ENCODE peak calls at places on chromosomes 7 and 10, in eight cellular contexts. R is IMR-90, F is ovary, W is heart left ventricle, K is right lobe of liver, O is uterus, U is transverse colon, L is H1. Q is an unnamed sample. For H3K4me1, the result is how much of the 10 kb centered on the place peaks cover.

GRCh38 chr7:100210803-100211202 is 8.9 kb upstream of the PVRIG start:
- DNase-seq in R (no peak), F (no peak), W (no peak), K (no peak), O (no peak), U (no peak), L (no peak), Q (no peak)

GRCh38 chr7:30751696-30752273 is at the start of gene INMT:
- DNase-seq in R (no peak), F (no peak), W (peak), K (no peak), O (peak), U (no peak), L (no peak), Q (no peak)

GRCh38 chr7:74511360-74511759 is 57.7 kb downstream of the GTF2IRD1 start:
- DNase-seq in R (peak), F (no peak), W (no peak), K (no peak), O (no peak), U (no peak), L (no peak), Q (no peak)

GRCh38 chr7:99525713-99526440 is 21.4 kb downstream of the ZKSCAN5 start:
- DNase-seq in R (no peak), F (no peak), W (no peak), K (no peak), O (no peak), U (peak), L (no peak), Q (no peak)

GRCh38 chr10:88810196-88810961 is 7.8 kb downstream of the LIPM start:
- DNase-seq in R (peak), F (no peak), W (no peak), K (no peak), O (no peak), U (no peak), L (no peak), Q (peak)

GRCh38 chr10:71243756-71244637 is 31.6 kb downstream of the UNC5B start:
- DNase-seq in R (peak), F (no peak), W (peak), K (no peak), O (no peak), U (peak), L (no peak), Q (no peak)

GRCh38 chr10:43595739-43596298 is 10.4 kb upstream of the ZNF485 start:
- DNase-seq in R (no peak), F (no peak), W (no peak), K (no peak), O (no peak), U (no peak), L (no peak), Q (no peak)

GRCh38 chr10:33223326-33224014 is 111.0 kb downstream of the NRP1 start:
- DNase-seq in R (no peak), F (no peak), W (no peak), K (no peak), O (no peak), U (no peak), L (no peak), Q (no peak)

GRCh38 chr7:150966002-150966401 is 12.1 kb downstream of the KCNH2 start:
- DNase-seq in R (no peak), F (no peak), W (peak), K (no peak), O (no peak), U (no peak), L (no peak), Q (no peak)

GRCh38 chr7:124330741-124331407 is 298.0 kb upstream of the TMEM229A start:
- DNase-seq in R (no peak), F (no peak), W (no peak), K (no peak), O (no peak), U (no peak), L (no peak), Q (no peak)

GRCh38 chr7:50400114-50400513 is 50.0 kb downstream of the FIGNL1 start:
- DNase-seq in R (no peak), F (no peak), W (no peak), K (no peak), O (no peak), U (no peak), L (no peak), Q (no peak)

GRCh38 chr7:157462840-157463239 is 126.0 kb downstream of the DNAJB6 start:
- DNase-seq in R (no peak), F (no peak), W (no peak), K (peak), O (no peak), U (no peak), L (no peak), Q (no peak)

GRCh38 chr7:30263090-30263710 is 21.2 kb upstream of the ZNRF2 start:
- DNase-seq in R (no peak), F (no peak), W (no peak), K (no peak), O (no peak), U (no peak), L (no peak), Q (no peak)

GRCh38 chr7:95684037-95684436 is 87.7 kb upstream of the PDK4 start:
- DNase-seq in R (peak), F (no peak), W (no peak), K (no peak), O (no peak), U (no peak), L (no peak), Q (no peak)

GRCh38 chr10:3763035-3763456 is 22.0 kb downstream of the KLF6 start:
- DNase-seq in R (peak), F (no peak), W (no peak), K (no peak), O (no peak), U (peak), L (no peak), Q (no peak)

GRCh38 chr10:1153253-1153763 is 97.1 kb downstream of the WDR37 start:
- DNase-seq in R (no peak), F (no peak), W (no peak), K (no peak), O (no peak), U (no peak), L (no peak), Q (no peak)

GRCh38 chr7:95527033-95527775 is 41.5 kb downstream of the ASB4 start:
- DNase-seq in R (peak), F (peak), W (peak), K (peak), O (peak), U (peak), L (no peak), Q (peak)

GRCh38 chr7:151233111-151233701 is 923 bp downstream of the CHPF2 start:
- DNase-seq in R (peak), F (peak), W (no peak), K (no peak), O (no peak), U (no peak), L (no peak), Q (peak)

GRCh38 chr10:79379512-79380124 is 32.3 kb downstream of the PPIF start:
- DNase-seq in R (no peak), F (peak), W (peak), K (peak), O (peak), U (peak), L (no peak), Q (peak)

GRCh38 chr7:26193432-26194206 is 6.9 kb downstream of the HNRNPA2B1 start:
- DNase-seq in R (no peak), F (no peak), W (no peak), K (no peak), O (no peak), U (no peak), L (no peak), Q (no peak)

GRCh38 chr10:47264797-47265281 is 35.2 kb upstream of the GDF10 start:
- DNase-seq in R (no peak), F (no peak), W (no peak), K (peak), O (no peak), U (peak), L (no peak), Q (no peak)

GRCh38 chr7:91778416-91778815 is 102.1 kb downstream of the MTERF1 start:
- DNase-seq in R (no peak), F (no peak), W (no peak), K (no peak), O (no peak), U (no peak), L (no peak), Q (no peak)

GRCh38 chr7:123367508-123368122 is 166.8 kb downstream of the IQUB start:
- DNase-seq in R (no peak), F (no peak), W (no peak), K (no peak), O (no peak), U (no peak), L (no peak), Q (peak)

GRCh38 chr10:7720478-7720877 is 17.4 kb downstream of the ITIH2 start:
- DNase-seq in R (no peak), F (no peak), W (no peak), K (no peak), O (no peak), U (no peak), L (no peak), Q (no peak)

GRCh38 chr7:66143876-66144332 is 29.3 kb downstream of the CRCP start:
- DNase-seq in R (no peak), F (no peak), W (no peak), K (no peak), O (no peak), U (no peak), L (no peak), Q (no peak)

GRCh38 chr7:157690833-157691382 is 354.1 kb downstream of the DNAJB6 start:
- DNase-seq in R (no peak), F (peak), W (peak), K (peak), O (no peak), U (peak), L (no peak), Q (peak)

GRCh38 chr7:24820730-24821044 is 63.4 kb upstream of the GSDME start:
- DNase-seq in R (no peak), F (no peak), W (no peak), K (no peak), O (no peak), U (no peak), L (no peak), Q (no peak)

GRCh38 chr7:129642871-129643515 is 31.5 kb downstream of the NRF1 start:
- DNase-seq in R (no peak), F (no peak), W (no peak), K (no peak), O (no peak), U (no peak), L (no peak), Q (no peak)

GRCh38 chr7:92149736-92150239 is 15.5 kb upstream of the CYP51A1 start:
- DNase-seq in R (no peak), F (no peak), W (no peak), K (no peak), O (no peak), U (no peak), L (no peak), Q (no peak)

GRCh38 chr7:29858080-29858951 is 52.0 kb downstream of the WIPF3 start:
- DNase-seq in R (no peak), F (no peak), W (no peak), K (no peak), O (no peak), U (no peak), L (no peak), Q (no peak)

GRCh38 chr7:930975-931758 is 23.3 kb downstream of the ADAP1 start:
- DNase-seq in R (no peak), F (no peak), W (peak), K (no peak), O (no peak), U (peak), L (no peak), Q (no peak)

GRCh38 chr10:15363031-15363430 is 8.1 kb downstream of the FAM171A1 start:
- DNase-seq in R (peak), F (no peak), W (no peak), K (no peak), O (no peak), U (no peak), L (no peak), Q (no peak)

GRCh38 chr10:89342219-89342966 is 14.6 kb downstream of the IFIT3 start:
- DNase-seq in R (peak), F (no peak), W (peak), K (no peak), O (peak), U (no peak), L (no peak), Q (no peak)

GRCh38 chr10:78502208-78502943 is 468.7 kb downstream of the RPS24 start:
- DNase-seq in R (peak), F (no peak), W (no peak), K (no peak), O (no peak), U (no peak), L (no peak), Q (no peak)

GRCh38 chr7:128838981-128839731 is 8.9 kb downstream of the FLNC start:
- DNase-seq in R (no peak), F (no peak), W (peak), K (no peak), O (no peak), U (no peak), L (no peak), Q (no peak)

GRCh38 chr10:73886625-73887024 is 12.3 kb upstream of the CAMK2G start:
- DNase-seq in R (no peak), F (no peak), W (no peak), K (no peak), O (no peak), U (no peak), L (no peak), Q (no peak)
- TF ChIP-seq POLR2A in R (no peak), F (no peak), W (no peak), K (no peak), O (no peak), U (no peak), L (no peak), Q (no peak)

GRCh38 chr10:17232276-17232987 is 4.4 kb downstream of the VIM start:
- DNase-seq in R (peak), F (no peak), W (no peak), K (no peak), O (no peak), U (no peak), L (no peak), Q (no peak)

GRCh38 chr10:17236468-17236886 is 8.4 kb downstream of the VIM start:
- DNase-seq in R (no peak), F (no peak), W (no peak), K (no peak), O (no peak), U (no peak), L (no peak), Q (no peak)

GRCh38 chr10:17235136-17235535 is 7.1 kb downstream of the VIM start:
- DNase-seq in R (no peak), F (no peak), W (no peak), K (no peak), O (no peak), U (no peak), L (no peak), Q (no peak)

GRCh38 chr10:17233534-17233933 is 5.5 kb downstream of the VIM start:
- DNase-seq in R (no peak), F (peak), W (no peak), K (no peak), O (peak), U (peak), L (no peak), Q (peak)

DNA sequence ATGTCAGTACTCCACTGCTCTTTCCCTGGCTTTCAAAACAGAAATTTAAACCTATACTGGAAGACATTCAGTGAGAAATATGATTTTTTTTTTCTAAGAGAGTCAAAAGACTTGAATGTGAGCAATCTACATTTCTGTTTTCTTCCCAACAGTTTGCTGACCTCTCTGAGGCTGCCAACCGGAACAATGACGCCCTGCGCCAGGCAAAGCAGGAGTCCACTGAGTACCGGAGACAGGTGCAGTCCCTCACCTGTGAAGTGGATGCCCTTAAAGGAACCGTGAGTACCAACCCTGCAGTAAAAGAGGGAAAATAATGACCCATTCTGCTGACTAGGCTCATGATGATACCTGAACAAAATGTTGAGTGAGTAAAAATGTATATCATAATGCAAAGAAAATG is 6.5 kb downstream of the VIM start:
- DNase-seq in R (no peak), F (no peak), W (no peak), K (no peak), O (no peak), U (no peak), L (no peak), Q (no peak)
- H3K4me3 ChIP-seq in R (no peak), F (no peak), W (peak), K (no peak), O (no peak), U (peak), L (no peak), Q (no peak)

GRCh38 chr7:116697761-116698160 is 25.8 kb downstream of the MET start:
- DNase-seq in R (no peak), F (no peak), W (no peak), K (no peak), O (no peak), U (no peak), L (no peak), Q (no peak)
- H3K4me1 ChIP-seq in R (under half), F (under half), W (under half), K (under half), O (under half), U (under half), L (under half), Q (under half)

GRCh38 chr7:23469961-23470250 is 385 bp downstream of the IGF2BP3 start:
- DNase-seq in R (no peak), F (no peak), W (no peak), K (no peak), O (no peak), U (no peak), L (no peak), Q (no peak)

GRCh38 chr7:23471090-23471859 is 984 bp upstream of the IGF2BP3 start:
- DNase-seq in R (peak), F (no peak), W (no peak), K (no peak), O (no peak), U (peak), L (no peak), Q (no peak)

GRCh38 chr7:23472046-23472445 is 1.8 kb upstream of the IGF2BP3 start:
- DNase-seq in R (no peak), F (no peak), W (no peak), K (no peak), O (no peak), U (no peak), L (no peak), Q (no peak)

GRCh38 chr7:23469150-23469960 is 936 bp downstream of the IGF2BP3 start:
- DNase-seq in R (no peak), F (no peak), W (no peak), K (no peak), O (no peak), U (no peak), L (no peak), Q (peak)

DNA sequence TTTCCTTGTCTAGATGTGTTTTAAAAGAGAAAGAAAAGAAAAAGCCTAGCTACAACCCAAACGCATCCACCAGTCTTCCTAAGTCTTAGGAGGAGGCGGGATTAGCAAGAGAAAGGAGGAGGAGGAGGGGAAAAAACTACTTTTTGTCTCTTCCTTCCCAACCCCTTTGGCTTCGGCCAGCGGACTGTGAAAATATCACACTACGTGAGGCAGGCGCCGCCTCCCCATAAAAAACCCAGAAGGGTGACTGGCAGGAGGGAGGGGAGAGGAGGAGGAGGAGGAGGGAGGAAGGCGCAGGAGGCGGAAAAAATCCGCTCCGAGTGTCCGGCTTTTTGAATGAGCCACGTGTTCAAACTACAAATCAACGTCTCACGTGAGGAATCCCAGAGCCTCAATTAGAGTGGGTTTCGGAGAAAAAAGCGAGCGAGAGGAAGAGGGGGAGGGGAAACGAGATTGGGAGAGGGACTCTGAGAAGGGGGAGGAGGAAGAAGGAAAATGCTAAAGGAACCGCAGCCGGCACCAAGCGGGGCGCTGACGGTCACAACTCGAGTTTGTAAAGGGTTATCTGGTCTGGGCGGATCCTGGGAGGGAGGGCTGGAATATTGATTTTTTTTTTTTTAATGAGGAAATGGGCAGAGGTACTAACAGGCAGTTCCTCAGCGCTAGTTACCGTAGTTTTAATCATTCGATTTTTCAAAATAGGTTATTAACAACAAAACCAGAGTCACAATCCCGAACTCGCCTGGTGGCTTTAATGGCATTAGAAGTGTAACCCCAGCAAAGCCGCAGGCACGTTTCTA is at the start of gene IGF2BP3:
- DNase-seq in R (peak), F (no peak), W (no peak), K (no peak), O (no peak), U (peak), L (peak), Q (no peak)
- TF ChIP-seq POLR2A in R (peak), F (no peak), W (no peak), K (no peak), O (no peak), U (no peak), L (peak), Q (no peak)

DNA sequence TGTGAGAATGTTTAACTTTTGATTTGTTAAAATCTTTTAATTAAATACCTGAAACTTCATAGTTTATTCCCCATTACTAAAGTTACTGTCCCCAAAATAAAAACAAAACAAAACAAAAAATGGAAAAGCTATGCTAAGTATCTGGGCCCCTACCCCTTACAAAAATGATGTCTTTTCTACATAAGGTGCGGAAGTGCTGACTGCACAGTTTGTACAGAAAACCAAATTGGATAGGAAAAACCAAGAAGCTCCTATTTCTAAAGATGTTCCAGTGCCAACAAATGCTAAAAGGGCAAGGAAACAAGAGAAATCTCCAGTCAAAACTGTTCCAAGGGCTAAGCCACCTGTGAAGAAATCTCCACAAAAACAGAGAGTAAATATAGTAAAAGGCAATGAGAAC is 50.5 kb downstream of the TASOR2 start:
- DNase-seq in R (no peak), F (no peak), W (no peak), K (no peak), O (no peak), U (no peak), L (no peak), Q (no peak)
- H3K4me3 ChIP-seq in R (no peak), F (no peak), W (no peak), K (no peak), O (no peak), U (no peak), L (no peak), Q (no peak)

GRCh38 chr7:14754631-14755030 is 147.9 kb downstream of the DGKB start:
- DNase-seq in R (peak), F (no peak), W (no peak), K (no peak), O (no peak), U (no peak), L (no peak), Q (no peak)
- H3K4me1 ChIP-seq in R (under half), F (under half), W (under half), K (under half), O (under half), U (under half), L (under half), Q (under half)